ENCODE peak calls at places on chromosomes 11 and 22, in nine cellular contexts. Z is NCI-H1105 treated with DMSO at 0.1 percent for 48 hours; O is NCI-H460; D is CD8-positive, alpha-beta memory T cell; H is stimulated activated CD4-positive, alpha-beta T cell treated with anti-CD3 and anti-CD28 coated beads, Interleukin-2, amount 100 ng/mL, for 48 hours; G is MCF 10A; C is T-helper 2 cell; M is CD4-positive, CD25-positive, alpha-beta regulatory T cell; K is WTC11. S is an unnamed sample.

GRCh38 chr11:13354335-13354734 is 76.7 kb downstream of the BMAL1 start:
- DNase-seq in M (no peak), D (no peak), C (peak), G (peak), O (no peak), K (peak), H (no peak), Z (no peak), S (no peak)

GRCh38 chr11:67033661-67034166 is 10.8 kb downstream of the SYT12 start:
- DNase-seq in O (no peak), K (no peak), M (no peak), G (peak), Z (no peak), H (no peak), C (no peak), D (no peak), S (no peak)

GRCh38 chr11:62444271-62444833 is 25.5 kb downstream of the SCGB1A1 start:
- DNase-seq in M (no peak), Z (peak), G (no peak), C (peak), O (no peak), D (no peak), K (peak), H (peak), S (peak)

GRCh38 chr11:78228467-78228866 is 39.7 kb downstream of the USP35 start:
- DNase-seq in M (no peak), K (no peak), C (peak), D (no peak), O (peak), Z (peak), H (no peak), G (peak), S (peak)

GRCh38 chr11:72781313-72782080 is 12.3 kb downstream of the STARD10 start:
- DNase-seq in O (no peak), Z (peak), M (peak), C (peak), D (peak), H (peak), K (peak), G (no peak), S (peak)

GRCh38 chr11:1271406-1271805 is 38.0 kb downstream of the TOLLIP start:
- DNase-seq in H (no peak), K (no peak), O (no peak), D (no peak), Z (no peak), M (no peak), C (no peak), G (no peak), S (no peak)

GRCh38 chr22:47270463-47271135 is 508.1 kb downstream of the TBC1D22A start:
- DNase-seq in D (no peak), Z (no peak), K (no peak), C (no peak), O (no peak), G (peak), H (no peak), M (no peak), S (no peak)

GRCh38 chr11:59625703-59626102 is 10.1 kb upstream of the OSBP start:
- DNase-seq in C (no peak), D (no peak), M (no peak), G (no peak), O (no peak), K (no peak), H (no peak), Z (no peak), S (no peak)

GRCh38 chr22:49549851-49550430 is 277.7 kb downstream of the BRD1 start:
- DNase-seq in Z (no peak), O (no peak), D (no peak), K (no peak), H (no peak), G (no peak), C (no peak), M (no peak), S (no peak)

GRCh38 chr22:22870577-22871398 is 16.8 kb upstream of the IGLL5 start:
- DNase-seq in G (no peak), H (no peak), Z (no peak), M (no peak), D (no peak), C (peak), K (no peak), O (no peak), S (no peak)

GRCh38 chr11:4393209-4394196 is at the start of gene TRIM21:
- DNase-seq in K (peak), H (peak), O (peak), Z (peak), M (peak), C (peak), D (peak), G (peak), S (no peak)

GRCh38 chr11:19359425-19360000 is 118.8 kb upstream of the E2F8 start:
- DNase-seq in G (peak), H (no peak), O (no peak), D (no peak), M (no peak), Z (no peak), C (no peak), K (no peak), S (no peak)

GRCh38 chr22:26431151-26431995 is 2.3 kb downstream of the ASPHD2 start:
- DNase-seq in M (no peak), K (no peak), C (peak), H (no peak), O (no peak), Z (no peak), D (no peak), G (no peak), S (no peak)

GRCh38 chr11:48017105-48017874 is 36.9 kb downstream of the PTPRJ start:
- DNase-seq in D (no peak), M (peak), C (peak), K (no peak), H (no peak), Z (no peak), O (no peak), G (no peak), S (no peak)

GRCh38 chr11:111177037-111177988 is 68.2 kb upstream of the POU2AF2 start:
- DNase-seq in M (no peak), K (no peak), C (peak), O (no peak), Z (peak), G (no peak), D (no peak), H (no peak), S (peak)

GRCh38 chr22:36097880-36098279 is 62.7 kb downstream of the APOL3 start:
- DNase-seq in C (no peak), M (no peak), Z (no peak), G (peak), H (no peak), D (no peak), O (no peak), K (no peak), S (no peak)

GRCh38 chr11:122209619-122210377 is 93.8 kb upstream of the BLID start:
- DNase-seq in Z (peak), G (peak), D (no peak), K (no peak), C (no peak), M (no peak), O (peak), H (no peak), S (no peak)

GRCh38 chr11:57473208-57473930 is 13.0 kb downstream of the RTN4RL2 start:
- DNase-seq in Z (no peak), C (no peak), G (no peak), H (no peak), M (no peak), D (no peak), K (no peak), O (no peak), S (peak)

GRCh38 chr11:57269580-57270021 is 32.6 kb upstream of the APLNR start:
- DNase-seq in G (no peak), C (no peak), Z (peak), O (no peak), H (no peak), M (no peak), K (no peak), D (no peak), S (no peak)

GRCh38 chr11:71266114-71266833 is 13.9 kb upstream of the SHANK2 start:
- DNase-seq in M (no peak), O (no peak), K (peak), H (no peak), G (no peak), D (no peak), Z (no peak), C (no peak), S (peak)

GRCh38 chr22:32202539-32203180 is 2.2 kb downstream of the RFPL2 start:
- DNase-seq in O (peak), Z (peak), C (peak), D (no peak), H (no peak), K (peak), G (peak), M (peak), S (peak)

GRCh38 chr11:66015094-66015881 is 3.5 kb downstream of the CST6 start:
- DNase-seq in H (no peak), C (no peak), G (peak), D (no peak), Z (no peak), M (no peak), K (no peak), O (no peak), S (no peak)

GRCh38 chr22:49011769-49012598 is 815.7 kb downstream of the BRD1 start:
- DNase-seq in G (no peak), H (no peak), D (no peak), C (no peak), O (no peak), K (no peak), Z (no peak), M (no peak), S (no peak)

GRCh38 chr11:586376-587316 is 10.4 kb downstream of the PHRF1 start:
- DNase-seq in H (no peak), G (no peak), D (no peak), K (no peak), M (no peak), Z (no peak), O (no peak), C (no peak), S (no peak)

GRCh38 chr11:48138222-48138621 is 78.4 kb upstream of the OR4B1 start:
- DNase-seq in K (no peak), M (no peak), Z (no peak), D (no peak), O (no peak), C (no peak), G (no peak), H (no peak), S (no peak)

GRCh38 chr11:114340311-114341131 is 44.3 kb downstream of the NNMT start:
- DNase-seq in Z (peak), M (peak), H (no peak), D (peak), G (peak), C (peak), O (peak), K (peak), S (peak)